ENCODE peak calls at places on chromosomes 12 and 14, in ten cellular contexts. J, G, X, P, H, B, C, M, T and Q are unnamed samples.

GRCh38 chr14:101977311-101978071 is 13.1 kb downstream of the DYNC1H1 start:
- DNase-seq in G (no peak), H (no peak), M (no peak), C (no peak), P (no peak), T (no peak), B (peak; percentile 21), J (no peak), X (no peak), Q (no peak)

GRCh38 chr12:45208604-45209487 is 7.0 kb upstream of the ANO6 start:
- DNase-seq in X (no peak), P (no peak), G (no peak), B (no peak), C (no peak), T (peak; percentile 45), H (no peak), M (no peak), J (no peak), Q (no peak)

GRCh38 chr14:33062881-33063280 is 124.2 kb downstream of the NPAS3 start:
- DNase-seq in B (no peak), C (no peak), X (no peak), P (no peak), T (peak; percentile 7), G (no peak), J (no peak), H (no peak), M (no peak), Q (no peak)

GRCh38 chr14:98786456-98786855 is 485.5 kb downstream of the BCL11B start:
- DNase-seq in C (no peak), X (no peak), G (no peak), J (no peak), H (no peak), P (no peak), M (no peak), T (no peak), B (no peak), Q (peak; percentile 32)

GRCh38 chr12:124550123-124551089 is 17.0 kb downstream of the NCOR2 start:
- DNase-seq in H (no peak), X (no peak), G (no peak), T (no peak), J (no peak), B (no peak), M (no peak), P (no peak), C (no peak), Q (no peak)

GRCh38 chr12:572532-572899 is 90.7 kb downstream of the NINJ2 start:
- DNase-seq in T (no peak), G (no peak), M (no peak), H (no peak), J (no peak), P (no peak), X (no peak), B (no peak), C (no peak), Q (no peak)

GRCh38 chr14:54489731-54490447 is 1.1 kb upstream of the GMFB start:
- DNase-seq in T (no peak), X (no peak), P (no peak), H (no peak), J (no peak), M (no peak), C (no peak), G (no peak), B (no peak), Q (no peak)

GRCh38 chr12:3999904-4000303 is 126.7 kb upstream of the PARP11 start:
- DNase-seq in X (no peak), T (no peak), G (no peak), H (no peak), M (no peak), P (no peak), J (no peak), C (no peak), B (peak; percentile 39), Q (no peak)

GRCh38 chr12:123816896-123817537 is 54.9 kb downstream of the DNAH10 start:
- DNase-seq in X (no peak), G (no peak), M (no peak), T (no peak), H (no peak), J (no peak), P (no peak), C (no peak), B (no peak), Q (no peak)

GRCh38 chr12:109833307-109834189 is at the start of gene TRPV4:
- DNase-seq in X (no peak), J (no peak), P (no peak), M (no peak), G (peak; percentile 60), C (peak; percentile 78), T (peak; percentile 57), H (no peak), B (no peak), Q (no peak)

GRCh38 chr14:103526914-103527248 is 2.1 kb upstream of the TRMT61A start:
- DNase-seq in M (no peak), B (no peak), H (no peak), J (no peak), P (no peak), X (no peak), C (no peak), G (no peak), T (no peak), Q (no peak)

GRCh38 chr14:92747701-92748258 is 647 bp downstream of the LGMN start:
- DNase-seq in X (no peak), H (no peak), M (no peak), J (no peak), G (no peak), T (no peak), B (no peak), P (no peak), C (peak; percentile 35), Q (no peak)

GRCh38 chr12:28114488-28114887 is 75.8 kb upstream of the CCDC91 start:
- DNase-seq in B (no peak), P (no peak), T (no peak), M (no peak), J (no peak), X (no peak), H (no peak), G (no peak), C (no peak), Q (no peak)

GRCh38 chr12:79761341-79761740 is 70.6 kb upstream of the PAWR start:
- DNase-seq in X (no peak), T (no peak), M (no peak), P (no peak), G (no peak), H (no peak), C (no peak), B (no peak), J (no peak), Q (no peak)

GRCh38 chr12:30874455-30875313 is 51.9 kb upstream of the TSPAN11 start:
- DNase-seq in X (no peak), J (no peak), C (no peak), H (no peak), T (no peak), B (no peak), P (no peak), M (no peak), G (peak; percentile 28), Q (peak; percentile 66)

GRCh38 chr14:34081126-34081575 is 130.3 kb upstream of the EGLN3 start:
- DNase-seq in M (no peak), T (peak; percentile 16), P (no peak), X (no peak), C (no peak), J (no peak), H (no peak), G (no peak), B (no peak), Q (no peak)

GRCh38 chr12:131085816-131086591 is 132.3 kb downstream of the ADGRD1 start:
- DNase-seq in G (no peak), H (no peak), C (no peak), M (no peak), T (no peak), B (peak; percentile 75), J (no peak), X (no peak), P (peak; percentile 35), Q (no peak)

GRCh38 chr12:24931666-24932405 is 17.1 kb downstream of the BCAT1 start:
- DNase-seq in X (peak; percentile 18), B (no peak), T (no peak), M (no peak), P (no peak), J (no peak), C (no peak), G (no peak), H (no peak), Q (no peak)

GRCh38 chr14:32017587-32017986 is 59.5 kb upstream of the ARHGAP5 start:
- DNase-seq in J (no peak), T (no peak), P (no peak), X (no peak), H (no peak), B (no peak), M (no peak), C (no peak), G (no peak), Q (no peak)

GRCh38 chr12:28622416-28622815 is 432.2 kb downstream of the CCDC91 start:
- DNase-seq in B (no peak), H (no peak), J (no peak), T (peak; percentile 42), P (no peak), C (no peak), G (no peak), M (no peak), X (no peak), Q (no peak)

GRCh38 chr14:72904840-72905561 is 11.1 kb upstream of the DPF3 start:
- DNase-seq in M (no peak), G (peak; percentile 65), C (peak; percentile 81), T (peak; percentile 88), P (peak; percentile 76), X (peak; percentile 78), B (no peak), H (peak; percentile 32), J (peak; percentile 44), Q (peak; percentile 45)

GRCh38 chr12:126781593-126781992 is 1485.4 kb upstream of the TMEM132C start:
- DNase-seq in G (no peak), M (no peak), J (no peak), C (no peak), T (no peak), H (no peak), B (no peak), P (no peak), X (no peak), Q (no peak)

GRCh38 chr12:91098942-91099341 is 12.4 kb downstream of the LUM start:
- DNase-seq in J (no peak), G (peak; percentile 8), H (no peak), M (no peak), T (peak; percentile 93), C (no peak), P (no peak), B (no peak), X (no peak), Q (no peak)

GRCh38 chr12:5068623-5069022 is 24.9 kb downstream of the KCNA5 start:
- DNase-seq in J (no peak), M (no peak), G (no peak), X (no peak), P (no peak), T (no peak), H (no peak), C (no peak), B (no peak), Q (no peak)

GRCh38 chr12:118373628-118374027 is 921 bp upstream of the TAOK3 start:
- DNase-seq in M (no peak), B (no peak), J (no peak), H (no peak), T (no peak), X (no peak), C (no peak), G (no peak), P (no peak), Q (no peak)